ENCODE peak calls at places on chromosomes 11 and 22, in four cellular contexts. O is HepG2, H is H1, G is K562. J is an unnamed sample.

GRCh38 chr11:68106165-68106940 is 14.8 kb downstream of the CHKA start:
- DNase-seq in G (no peak), O (peak; percentile 61), H (no peak), J (no peak)

GRCh38 chr11:9663699-9664275 is at the start of gene SWAP70:
- DNase-seq in G (peak; percentile 64), O (peak; percentile 81), H (peak; percentile 63), J (peak; percentile 91)

GRCh38 chr11:117874253-117874909 is 2.1 kb downstream of the FXYD6 start:
- DNase-seq in G (no peak), O (no peak), H (no peak), J (no peak)

GRCh38 chr11:2699185-2699530 is 636 bp downstream of the KCNQ1OT1 start:
- DNase-seq in G (no peak), H (no peak), O (no peak), J (peak; percentile 35)

GRCh38 chr22:29204617-29205183 is 996 bp upstream of the EMID1 start:
- DNase-seq in O (no peak), H (no peak), G (peak; percentile 2), J (no peak)

GRCh38 chr11:74185695-74186094 is 14.6 kb downstream of the PPME1 start:
- DNase-seq in H (no peak), G (no peak), O (no peak), J (no peak)

GRCh38 chr22:17917490-17917983 is 106.8 kb downstream of the MICAL3 start:
- DNase-seq in O (no peak), H (no peak), G (peak; percentile 93), J (no peak)

GRCh38 chr22:42623301-42623751 is 8.6 kb upstream of the POLDIP3 start:
- DNase-seq in O (no peak), G (no peak), H (no peak), J (no peak)

GRCh38 chr22:23675502-23676415 is 15.1 kb upstream of the RGL4 start:
- DNase-seq in G (no peak), O (peak; percentile 69), H (no peak), J (no peak)

GRCh38 chr11:44949160-44950035 is 1.3 kb downstream of the TP53I11 start:
- DNase-seq in H (no peak), G (peak; percentile 48), O (no peak), J (peak; percentile 58)

GRCh38 chr11:926341-926916 is 759 bp downstream of the AP2A2 start:
- DNase-seq in O (no peak), G (peak; percentile 71), H (no peak), J (peak; percentile 43)

GRCh38 chr22:48715511-48715910 is 1112.2 kb downstream of the BRD1 start:
- DNase-seq in O (no peak), G (no peak), H (no peak), J (no peak)

GRCh38 chr11:33344611-33345010 is 87.4 kb downstream of the HIPK3 start:
- DNase-seq in O (peak; percentile 4), G (no peak), H (no peak), J (no peak)

GRCh38 chr11:106482920-106483761 is 405.7 kb downstream of the AASDHPPT start:
- DNase-seq in H (no peak), G (no peak), O (peak; percentile 31), J (no peak)

GRCh38 chr11:44568706-44569473 is 3.4 kb downstream of the CD82 start:
- DNase-seq in G (peak; percentile 17), H (no peak), O (no peak), J (peak; percentile 75)

GRCh38 chr22:28931844-28932561 is 48.6 kb downstream of the ZNRF3 start:
- DNase-seq in O (peak; percentile 63), H (no peak), G (no peak), J (no peak)

GRCh38 chr11:65116370-65117205 is 913 bp downstream of the ZNHIT2 start:
- DNase-seq in H (no peak), G (peak; percentile 38), O (no peak), J (no peak)

DNA sequence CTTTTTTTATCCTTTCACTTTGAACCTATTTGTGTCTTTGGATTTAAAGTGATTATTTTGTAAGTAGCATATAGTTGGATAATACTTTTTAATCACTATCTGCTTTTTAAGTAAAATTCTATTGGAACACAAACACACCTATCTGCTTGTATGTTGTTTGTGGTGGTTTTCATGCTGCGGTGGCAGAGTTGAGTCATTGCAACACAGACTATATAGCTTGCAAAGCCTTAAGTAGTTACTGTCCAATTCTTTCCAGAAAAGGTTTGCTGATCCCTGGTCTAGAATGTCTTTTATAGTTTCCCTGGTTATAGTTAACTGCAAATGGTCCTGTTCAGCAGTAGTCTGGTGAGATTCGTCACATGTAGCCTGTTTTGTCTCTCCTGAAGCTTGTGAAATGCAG is 21.5 kb downstream of the SHANK3 start:
- DNase-seq in G (no peak), O (no peak), H (no peak), J (no peak)
- TF ChIP-seq PHF8 in G (no peak), O (no peak), H (no peak), J (no peak)

GRCh38 chr11:69912911-69913451 is 93.8 kb upstream of the FGF3 start:
- DNase-seq in G (no peak), O (no peak), H (no peak), J (peak; percentile 36)
- TF ChIP-seq RFX5 in G (no peak), O (no peak), H (no peak), J (no peak)

GRCh38 chr11:11192541-11192940 is 160.5 kb downstream of the CSNK2A3 start:
- DNase-seq in G (no peak), H (no peak), O (no peak), J (no peak)

GRCh38 chr11:11186249-11186648 is 166.8 kb downstream of the CSNK2A3 start:
- DNase-seq in H (no peak), O (no peak), G (no peak), J (no peak)

GRCh38 chr11:11189501-11189900 is 163.5 kb downstream of the CSNK2A3 start:
- DNase-seq in H (no peak), O (no peak), G (no peak), J (no peak)
- TF ChIP-seq PHF8 in H (no peak), O (no peak), G (no peak), J (no peak)

DNA sequence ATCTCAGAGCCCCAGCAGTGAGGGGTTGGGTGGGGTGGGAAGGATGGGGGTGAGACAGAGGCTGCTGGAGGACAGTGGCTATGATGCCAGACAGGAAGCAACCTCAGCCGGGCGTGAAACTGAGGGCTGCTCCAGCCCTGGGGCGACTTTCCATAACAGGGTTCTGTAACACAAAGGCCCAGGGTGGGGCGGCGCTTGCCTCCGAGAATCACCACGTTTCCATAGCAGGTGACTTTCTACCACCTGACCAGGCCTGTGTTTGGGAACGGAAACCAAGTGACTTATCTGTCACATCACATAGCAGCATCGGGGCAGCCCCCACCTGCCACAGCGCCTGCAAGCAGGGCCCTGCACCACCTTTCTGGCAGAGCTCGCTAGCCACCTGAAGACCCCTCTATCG is 85.8 kb downstream of the TRMU start:
- DNase-seq in H (no peak), G (no peak), O (no peak), J (no peak)
- TF ChIP-seq RFX5 in H (no peak), G (no peak), O (no peak), J (no peak)

DNA sequence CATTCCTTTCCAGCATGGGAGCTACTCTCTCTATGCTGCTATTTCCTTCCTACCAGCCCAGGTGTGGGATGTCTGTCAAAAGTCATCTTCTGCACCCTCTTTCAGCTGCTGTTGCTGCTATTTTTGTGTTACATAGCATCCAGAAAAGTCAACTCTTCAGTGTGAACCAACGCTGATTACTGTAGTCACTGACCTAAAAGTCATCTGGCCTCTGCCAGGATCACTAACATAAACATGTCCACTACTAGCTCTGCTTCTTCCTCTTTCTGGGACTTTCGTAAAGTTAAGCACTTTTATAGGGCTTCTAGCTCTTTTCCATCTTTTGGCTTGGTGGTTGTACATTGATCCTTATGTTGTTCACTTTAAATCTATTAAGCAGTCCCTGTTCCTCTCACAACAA is 90.2 kb upstream of the CARD18 start:
- DNase-seq in G (no peak), O (no peak), H (no peak), J (no peak)
- TF ChIP-seq PHF8 in G (no peak), O (no peak), H (no peak), J (no peak)

DNA sequence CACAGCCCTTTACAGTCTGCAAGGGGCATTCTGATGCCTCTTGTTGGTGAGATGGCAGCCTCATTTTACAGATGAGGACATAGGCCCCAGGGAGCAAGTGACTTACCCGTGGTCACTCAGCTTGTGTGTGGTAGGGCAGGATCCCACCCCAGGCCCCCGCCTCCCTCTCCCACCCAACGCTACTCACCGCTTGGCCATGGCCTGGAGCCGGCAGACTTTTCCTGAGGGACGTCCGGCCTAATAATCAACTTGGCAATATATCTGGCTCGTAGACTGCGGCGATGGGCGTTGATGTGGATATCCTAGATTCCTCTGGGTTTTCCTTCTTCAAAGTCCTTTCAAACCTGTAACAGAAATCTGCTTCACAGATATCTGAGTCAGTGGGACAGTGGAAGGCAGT is 57.1 kb downstream of the ARHGAP8 start:
- DNase-seq in O (no peak), G (no peak), H (no peak), J (no peak)
- TF ChIP-seq RFX5 in O (no peak), G (no peak), H (no peak), J (no peak)

GRCh38 chr11:13891911-13892310 is 70.6 kb upstream of the SPON1 start:
- DNase-seq in G (peak; percentile 17), H (no peak), O (no peak), J (no peak)
- TF ChIP-seq PHF8 in G (no peak), H (no peak), O (no peak), J (no peak)

GRCh38 chr11:130872102-130872501 is 44.2 kb downstream of the SNX19 start:
- DNase-seq in O (no peak), H (no peak), G (no peak), J (no peak)
- TF ChIP-seq RFX5 in O (no peak), H (no peak), G (no peak), J (no peak)